ENCODE peak calls at places on chromosomes 13 and 19, in seven cellular contexts. H, F, J, U, W, S and D are unnamed samples.

GRCh38 chr13:65789815-65790214 is 1440.3 kb downstream of the PCDH9 start:
- DNase-seq in H (peak), W (no peak), J (no peak), F (no peak), U (no peak), S (no peak), D (no peak)

GRCh38 chr19:9862897-9863296 is 27.8 kb downstream of the PIN1 start:
- DNase-seq in U (no peak), H (no peak), J (no peak), W (no peak), S (no peak), F (no peak), D (no peak)

GRCh38 chr13:72849571-72849970 is 67.6 kb downstream of the PIBF1 start:
- DNase-seq in J (no peak), S (no peak), U (no peak), F (no peak), H (no peak), W (no peak), D (no peak)

GRCh38 chr19:30719189-30719990 is 347.2 kb downstream of the ZNF536 start:
- DNase-seq in H (no peak), S (no peak), J (peak), W (no peak), F (peak), U (peak), D (peak)

GRCh38 chr19:3006075-3006767 is 22.9 kb downstream of the TLE2 start:
- DNase-seq in F (no peak), W (no peak), S (no peak), U (no peak), H (peak), J (no peak), D (no peak)

GRCh38 chr19:35716735-35716984 is 1.1 kb upstream of the KMT2B start:
- DNase-seq in F (no peak), S (no peak), J (no peak), U (no peak), H (no peak), W (peak), D (no peak)

GRCh38 chr13:88823114-88823513 is 1151.9 kb downstream of the SLITRK5 start:
- DNase-seq in U (no peak), W (no peak), J (no peak), S (no peak), F (no peak), H (no peak), D (no peak)

GRCh38 chr19:46295401-46296308 is 1.2 kb upstream of the HIF3A start:
- DNase-seq in U (no peak), F (no peak), J (no peak), W (no peak), H (no peak), S (no peak), D (no peak)

GRCh38 chr13:109626386-109627171 is 159.8 kb downstream of the IRS2 start:
- DNase-seq in W (no peak), S (no peak), H (no peak), U (no peak), F (no peak), J (no peak), D (no peak)

GRCh38 chr19:33490041-33490451 is 31.5 kb downstream of the PEPD start:
- DNase-seq in W (peak), J (no peak), H (no peak), U (no peak), F (no peak), S (no peak), D (peak)

GRCh38 chr19:33486407-33486806 is 35.2 kb downstream of the PEPD start:
- DNase-seq in J (no peak), W (peak), U (no peak), H (no peak), S (no peak), F (no peak), D (peak)

GRCh38 chr19:33486936-33487793 is 34.4 kb downstream of the PEPD start:
- DNase-seq in J (peak), F (no peak), H (no peak), S (no peak), W (peak), U (no peak), D (peak)

GRCh38 chr19:33488826-33489225 is 32.8 kb downstream of the PEPD start:
- DNase-seq in U (no peak), F (no peak), H (no peak), J (no peak), W (peak), S (no peak), D (no peak)

DNA sequence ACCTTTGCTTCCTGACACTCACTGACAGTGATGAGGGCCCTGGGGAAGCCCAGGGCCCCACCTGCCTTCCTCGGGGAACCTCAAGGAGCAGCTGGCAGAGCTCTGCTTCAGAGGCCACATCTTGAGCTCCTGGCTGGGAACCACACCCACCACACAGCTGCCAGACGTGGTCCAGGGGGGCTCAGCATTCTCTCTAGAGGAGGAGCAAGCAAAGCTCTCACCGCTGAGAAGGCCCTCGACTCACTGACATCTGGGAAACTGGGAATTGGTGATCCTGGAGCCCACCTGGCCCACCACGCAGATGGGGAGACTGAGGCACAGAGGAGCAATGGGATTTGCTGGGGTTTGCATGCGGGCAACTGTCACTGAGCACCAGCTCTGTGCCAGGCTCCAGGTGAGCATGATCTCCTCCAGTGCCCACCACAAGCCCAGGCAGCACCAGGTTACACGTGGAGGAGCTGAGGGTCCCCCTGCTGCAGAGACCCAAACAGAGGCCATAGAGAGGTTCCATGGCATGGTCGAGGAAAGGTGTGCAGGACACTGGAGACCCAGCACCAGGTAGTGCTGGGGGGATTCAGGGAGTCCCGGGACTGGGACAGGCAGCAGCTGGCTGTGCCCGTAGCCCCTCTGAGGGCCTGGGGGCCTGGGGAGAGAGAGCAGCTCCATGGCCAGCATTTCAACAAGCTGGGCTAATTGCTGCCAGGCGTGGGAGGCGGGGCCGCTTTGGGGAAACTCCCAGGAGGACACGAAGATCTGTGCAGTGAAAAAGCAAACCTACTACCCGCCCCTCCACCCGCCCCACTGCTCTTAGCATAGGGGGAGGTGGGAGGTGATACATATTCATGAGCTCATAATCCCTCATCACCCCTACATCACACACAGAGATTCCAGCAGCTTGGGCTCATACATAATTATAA is 33.4 kb downstream of the PEPD start:
- DNase-seq in J (no peak), H (no peak), S (no peak), F (no peak), U (no peak), W (peak), D (peak)
- TF ChIP-seq CTCF in J (no peak), H (no peak), S (no peak), F (no peak), U (no peak), W (no peak), D (no peak)

GRCh38 chr13:95301947-95302386 is 716 bp upstream of the ABCC4 start:
- DNase-seq in S (no peak), J (no peak), F (no peak), H (no peak), U (no peak), W (no peak), D (no peak)
- H3K27ac ChIP-seq in S (no peak), J (no peak), F (no peak), H (peak), U (peak), W (peak), D (no peak)

DNA sequence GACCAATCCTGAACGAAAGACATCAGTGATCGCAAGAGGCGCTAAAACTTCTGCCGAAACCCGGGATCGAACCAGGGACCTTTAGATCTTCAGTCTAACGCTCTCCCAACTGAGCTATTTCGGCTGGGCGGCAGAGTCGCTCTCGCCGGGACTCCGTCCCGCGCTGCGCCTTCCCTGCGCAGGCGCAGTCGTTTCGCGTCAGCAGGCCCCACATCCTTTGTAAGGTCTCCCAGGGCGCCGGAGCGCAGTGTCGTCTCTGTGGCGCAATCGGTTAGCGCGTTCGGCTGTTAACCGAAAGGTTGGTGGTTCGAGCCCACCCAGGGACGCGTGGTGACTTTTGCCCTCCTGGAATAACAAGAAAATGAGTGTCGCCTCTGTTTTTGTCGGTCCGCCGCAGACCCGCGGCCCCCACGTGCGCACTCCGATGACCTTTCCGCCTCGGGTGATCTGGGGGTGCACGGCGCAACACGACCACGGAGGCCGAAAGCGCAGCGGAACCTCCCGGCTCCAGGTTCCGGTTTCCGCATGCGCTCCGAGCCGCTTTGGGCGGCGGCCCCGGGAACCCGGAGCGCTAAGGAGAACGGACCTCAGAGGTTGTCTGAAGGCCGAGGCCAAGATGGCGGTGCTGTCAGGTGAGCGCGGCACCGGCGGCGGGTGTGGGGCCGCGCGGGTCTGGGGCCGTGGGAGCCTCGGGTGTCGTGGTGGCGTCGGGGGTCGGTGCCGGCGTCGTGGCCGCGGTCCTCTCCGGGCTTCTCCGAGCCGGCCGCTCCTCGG is at the start of gene NDUFS7:
- DNase-seq in S (peak), F (peak), W (peak), J (peak), U (peak), H (peak), D (peak)
- H3K4me3 ChIP-seq in S (peak), F (peak), W (peak), J (peak), U (peak), H (peak), D (peak)

GRCh38 chr13:67366533-67366932 is 136.4 kb upstream of the PCDH9 start:
- DNase-seq in U (no peak), W (no peak), H (peak), S (no peak), F (no peak), J (no peak), D (no peak)
- TF ChIP-seq CTCF in U (no peak), W (no peak), H (peak), S (no peak), F (no peak), J (peak), D (no peak)

DNA sequence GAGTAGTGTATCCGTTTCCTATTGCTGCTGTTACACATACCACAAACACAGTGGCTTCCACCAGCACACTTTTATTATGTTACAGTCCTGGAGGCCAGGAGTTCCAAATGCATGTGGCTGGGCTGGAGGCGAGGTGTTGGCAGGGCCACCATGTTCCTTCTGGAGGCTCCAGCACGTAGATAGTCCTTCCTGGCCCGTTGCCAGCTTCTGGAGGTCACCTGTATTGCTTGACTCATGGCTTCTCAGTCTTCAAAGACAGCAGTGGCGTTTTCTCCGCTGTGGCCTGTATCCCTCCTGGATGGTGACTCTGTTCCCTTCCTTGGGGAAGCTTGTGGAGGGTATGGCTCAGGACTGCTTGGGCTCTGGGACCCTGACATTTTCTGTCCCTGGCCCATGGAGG is 15.2 kb downstream of the ZNF473 start:
- DNase-seq in U (no peak), J (no peak), S (no peak), F (peak), W (no peak), H (no peak), D (no peak)
- H3K27ac ChIP-seq in U (no peak), J (no peak), S (no peak), F (no peak), W (no peak), H (no peak), D (no peak)

DNA sequence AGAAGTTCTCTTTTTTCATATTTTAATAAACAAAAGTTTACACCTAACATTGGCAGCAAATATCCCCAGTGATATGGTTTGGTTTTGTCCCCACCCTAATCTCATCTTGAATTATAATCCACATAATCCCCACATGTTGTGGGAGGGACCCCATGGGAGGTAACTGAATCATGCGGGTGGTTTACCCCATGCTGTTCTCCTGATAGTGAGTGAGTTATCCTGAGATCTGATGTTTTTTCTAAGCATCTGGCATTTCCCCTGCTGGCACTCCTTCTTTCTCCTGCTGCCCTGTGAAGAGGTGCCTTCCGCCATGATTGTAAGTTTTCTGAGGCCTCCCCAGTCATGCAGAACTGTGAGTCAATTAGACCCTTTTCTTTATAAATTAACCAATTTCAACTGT is 214.7 kb downstream of the SLITRK1 start:
- DNase-seq in U (no peak), H (no peak), J (no peak), F (no peak), W (no peak), S (no peak), D (no peak)
- H3K4me3 ChIP-seq in U (no peak), H (no peak), J (no peak), F (no peak), W (no peak), S (no peak), D (no peak)

DNA sequence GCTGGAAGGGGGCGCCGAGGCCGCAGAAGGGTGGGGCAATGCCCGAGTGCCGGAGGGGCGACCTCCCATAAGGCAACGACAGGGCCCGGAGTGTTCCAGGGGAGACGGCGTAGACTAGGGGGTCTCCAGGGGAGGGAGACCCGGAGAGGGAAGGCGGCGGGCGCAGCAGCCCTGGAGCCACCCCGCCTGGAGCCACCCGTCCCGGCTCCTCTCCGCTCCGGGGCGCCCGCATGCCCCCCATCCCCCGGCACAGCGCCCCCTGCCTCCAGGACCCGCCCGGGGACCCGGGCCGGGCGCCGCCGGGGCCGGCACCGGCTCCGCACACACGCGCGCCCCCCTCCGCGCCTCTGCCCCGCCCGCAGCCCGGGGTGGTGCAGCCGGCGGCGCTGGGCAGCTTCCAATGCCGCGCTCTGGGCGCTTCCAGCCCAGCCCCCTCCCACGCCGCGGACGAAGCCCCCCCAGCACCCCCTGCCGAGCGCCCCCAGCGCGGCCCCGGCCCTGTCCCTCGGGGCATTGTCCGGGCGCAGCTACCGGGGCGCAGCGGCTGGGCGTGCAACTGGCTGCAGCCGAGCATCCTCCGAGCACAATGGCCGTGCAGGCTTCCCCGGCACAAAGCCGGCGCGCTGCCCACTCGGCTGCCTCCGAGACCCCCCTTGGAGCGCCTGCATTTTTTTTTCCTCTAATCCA is 519 bp downstream of the PTPRS start:
- DNase-seq in J (peak), U (no peak), H (peak), S (no peak), W (no peak), F (no peak), D (peak)
- TF ChIP-seq CTCF in J (no peak), U (no peak), H (peak), S (no peak), W (no peak), F (no peak), D (no peak)